ENCODE peak calls at places on chromosomes 2 and 18, in four cellular contexts. U is BE2C, Q is pancreas, T is IMR-90. H is an unnamed sample.

GRCh38 chr18:61602836-61603235 is 269.6 kb downstream of the CDH20 start:
- DNase-seq in U (no peak), Q (no peak), T (peak; percentile 60), H (peak; percentile 59)

GRCh38 chr18:70907673-70908072 is 618.8 kb downstream of the SOCS6 start:
- DNase-seq in U (peak; percentile 28), Q (no peak), T (no peak), H (no peak)

GRCh38 chr2:113105047-113105446 is 22.4 kb upstream of the IL1RN start:
- DNase-seq in U (no peak), Q (no peak), T (peak; percentile 46), H (peak; percentile 27)

GRCh38 chr2:241842620-241843211 is 16.0 kb downstream of the PDCD1 start:
- DNase-seq in U (peak; percentile 11), Q (no peak), T (no peak), H (no peak)

GRCh38 chr18:63098014-63098981 is 221.3 kb downstream of the BCL2 start:
- DNase-seq in U (no peak), Q (no peak), T (no peak), H (no peak)

GRCh38 chr2:237434916-237435315 is 21.0 kb upstream of the COL6A3 start:
- DNase-seq in U (no peak), Q (no peak), T (peak; percentile 75), H (peak; percentile 76)

GRCh38 chr2:236875906-236876505 is 209.7 kb upstream of the COPS8 start:
- DNase-seq in U (no peak), Q (no peak), T (no peak), H (no peak)

GRCh38 chr18:23412351-23412964 is 40.6 kb upstream of the RIOK3 start:
- DNase-seq in U (no peak), Q (no peak), T (no peak), H (no peak)

GRCh38 chr18:2985628-2986027 is 27.3 kb downstream of the LPIN2 start:
- DNase-seq in U (no peak), Q (no peak), T (peak; percentile 54), H (peak; percentile 40)

GRCh38 chr2:102120261-102121259 is 22.0 kb upstream of the IL1R1 start:
- DNase-seq in U (no peak), Q (no peak), T (no peak), H (no peak)

GRCh38 chr2:57141269-57141668 is 905.3 kb upstream of the VRK2 start:
- DNase-seq in U (no peak), Q (no peak), T (no peak), H (no peak)

GRCh38 chr2:241576293-241576654 is 17.7 kb downstream of the BOK start:
- DNase-seq in U (no peak), Q (no peak), T (no peak), H (no peak)

GRCh38 chr18:65852273-65852672 is 101.5 kb downstream of the CDH7 start:
- DNase-seq in U (no peak), Q (no peak), T (no peak), H (no peak)

GRCh38 chr2:18800240-18800971 is 211.0 kb upstream of the NT5C1B start:
- DNase-seq in U (no peak), Q (no peak), T (no peak), H (no peak)

GRCh38 chr2:144595279-144595678 is 75.4 kb upstream of the ZEB2 start:
- DNase-seq in U (no peak), Q (no peak), T (no peak), H (no peak)

GRCh38 chr18:79733996-79734770 is 54.6 kb downstream of the CTDP1 start:
- DNase-seq in U (no peak), Q (no peak), T (no peak), H (no peak)

GRCh38 chr2:69724540-69725159 is 17.3 kb upstream of the ANXA4 start:
- DNase-seq in U (peak; percentile 75), Q (peak; percentile 65), T (peak; percentile 74), H (peak; percentile 68)

GRCh38 chr2:115277366-115277765 is 834.9 kb downstream of the DPP10 start:
- DNase-seq in U (no peak), Q (no peak), T (no peak), H (no peak)

GRCh38 chr18:58863539-58864145 is 1.0 kb upstream of the ZNF532 start:
- DNase-seq in U (peak; percentile 60), Q (peak; percentile 25), T (peak; percentile 30), H (no peak)

DNA sequence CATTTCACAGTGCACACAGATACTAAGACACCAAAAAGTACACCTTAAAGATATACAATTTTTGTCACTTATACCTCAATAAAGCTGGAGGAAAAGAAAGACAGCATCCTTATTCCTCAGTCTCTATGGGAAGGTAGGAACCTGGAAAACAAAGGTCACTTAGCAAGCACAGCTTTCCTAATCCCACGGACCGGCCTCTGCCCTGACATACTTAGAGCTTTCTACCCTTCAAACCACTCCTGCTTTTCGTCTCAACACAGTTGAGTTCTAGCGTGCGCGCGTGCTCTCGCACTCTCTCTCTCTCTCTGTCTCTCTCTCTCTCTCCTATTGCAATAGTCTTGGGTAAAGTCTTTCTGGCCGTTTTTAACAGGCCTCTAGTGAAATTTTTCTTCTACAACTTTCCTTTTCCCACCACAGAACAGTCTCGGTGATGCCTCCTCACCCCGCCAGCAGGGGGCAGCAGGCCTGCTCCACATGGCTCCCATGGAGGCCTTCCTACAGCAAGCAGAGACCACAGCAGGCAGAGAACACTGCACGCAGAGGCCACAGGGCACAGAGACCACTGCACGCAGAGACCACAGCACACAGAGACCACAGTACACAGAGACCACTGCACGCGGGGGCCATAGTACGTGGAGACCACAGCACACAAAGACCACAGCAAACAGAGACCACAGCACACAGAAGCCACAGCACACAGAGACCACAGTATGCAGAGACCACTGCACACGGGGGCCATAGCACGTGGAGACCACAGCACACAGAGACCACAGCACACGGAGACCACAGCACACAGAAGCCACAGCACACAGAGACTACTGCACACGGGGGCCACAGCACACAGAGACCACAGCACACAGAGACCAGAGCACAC is 106.9 kb downstream of the FBXO15 start:
- DNase-seq in U (peak; percentile 58), Q (peak; percentile 37), T (peak; percentile 11), H (peak; percentile 18)
- H3K4me3 ChIP-seq in U (no peak overlapping the region), Q (no peak overlapping the region), T (no peak overlapping the region), H (no peak overlapping the region)

GRCh38 chr2:231640646-231641111 is 48.0 kb downstream of the TEX44 start:
- DNase-seq in U (no peak), Q (no peak), T (no peak), H (peak; percentile 52)
- TF ChIP-seq CTCF in U (no peak), Q (no peak), T (no peak), H (no peak)

GRCh38 chr2:119756837-119757236 is 2.9 kb upstream of the PTPN4 start:
- DNase-seq in U (no peak), Q (peak; percentile 62), T (peak; percentile 87), H (peak; percentile 65)

GRCh38 chr2:119760876-119761275 is 1.2 kb downstream of the PTPN4 start:
- DNase-seq in U (no peak), Q (no peak), T (peak; percentile 44), H (peak; percentile 41)

GRCh38 chr2:119760237-119760807 is 600 bp downstream of the PTPN4 start:
- DNase-seq in U (no peak), Q (peak; percentile 37), T (no peak), H (no peak)

GRCh38 chr2:119758881-119759450 is 756 bp upstream of the PTPN4 start:
- DNase-seq in U (no peak), Q (no peak), T (no peak), H (no peak)

DNA sequence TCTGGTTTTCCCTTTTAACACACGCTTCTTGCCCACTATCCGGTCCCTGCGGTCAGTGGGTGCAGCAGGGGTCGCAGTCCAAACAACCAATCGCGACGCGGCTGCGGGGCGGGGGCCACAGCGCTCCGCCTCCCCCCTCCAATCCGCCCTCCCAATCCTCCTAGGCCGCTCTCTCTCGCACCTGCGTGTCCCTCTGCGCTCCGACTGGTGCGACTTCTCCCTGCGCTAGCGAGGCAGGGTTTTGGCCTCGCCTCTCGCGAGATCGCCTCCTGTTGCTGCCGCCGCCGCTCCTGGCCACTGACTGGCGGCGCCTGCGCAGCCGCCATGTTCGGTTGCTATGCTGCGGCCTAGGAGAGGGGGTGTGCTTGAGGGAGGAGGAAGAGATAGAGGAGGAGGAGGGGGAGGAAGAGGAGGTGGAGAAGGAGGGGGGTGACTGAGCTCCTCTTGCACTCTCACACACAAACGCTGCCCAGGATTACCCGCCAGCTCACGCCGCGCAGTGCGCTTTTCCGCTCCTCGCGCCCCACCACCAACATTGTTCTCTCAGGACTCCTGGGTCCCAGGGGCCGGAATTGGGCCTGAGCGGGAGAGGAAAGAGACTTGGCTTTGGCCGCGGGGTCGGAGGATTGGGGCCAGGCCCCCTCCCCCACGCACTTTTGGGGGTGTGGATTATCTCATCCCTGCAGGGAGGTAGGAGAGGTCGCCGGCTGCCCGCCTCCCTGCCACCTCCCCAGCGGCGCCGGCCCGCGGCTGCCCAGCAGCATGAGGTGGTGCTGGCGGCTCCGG is at the start of gene PTPN4:
- DNase-seq in U (peak; percentile 93), Q (peak; percentile 97), T (peak; percentile 98), H (peak; percentile 99)
- H3K4me3 ChIP-seq in U (peak within 1 kb of the TSS; percentile 90), Q (peak within 1 kb of the TSS; percentile 71), T (peak within 1 kb of the TSS; percentile 80), H (peak within 1 kb of the TSS; percentile 79)

GRCh38 chr2:37052600-37053332 is 31.4 kb downstream of the HEATR5B start:
- DNase-seq in U (no peak), Q (no peak), T (no peak), H (no peak)
- TF ChIP-seq CTCF in U (no peak), Q (no peak), T (no peak), H (no peak)

DNA sequence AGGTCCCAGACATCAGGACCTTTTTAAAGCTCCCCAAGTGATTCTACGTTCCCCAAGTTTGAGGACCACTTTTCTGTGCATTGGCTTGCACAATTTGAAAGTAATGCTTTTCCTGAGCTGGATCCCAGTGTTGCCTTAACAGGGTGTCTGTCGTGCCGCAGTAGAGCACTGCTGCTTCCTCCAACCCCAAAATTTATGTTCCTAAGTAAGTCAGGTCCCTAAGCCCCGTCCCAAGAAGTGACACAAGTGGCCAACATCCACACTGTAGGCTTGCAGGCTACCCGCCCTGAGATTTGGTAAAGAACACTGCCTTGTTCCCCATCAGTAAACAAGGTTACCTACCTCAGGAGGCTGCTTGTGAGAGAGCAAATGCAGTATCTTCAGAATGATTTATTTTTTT is 2.0 kb downstream of the SFT2D3 start:
- DNase-seq in U (no peak), Q (no peak), T (no peak), H (no peak)
- H3K4me3 ChIP-seq in U (peak overlapping the region; percentile 63), Q (no peak overlapping the region), T (no peak overlapping the region), H (no peak overlapping the region)

GRCh38 chr2:179422037-179422643 is 157.5 kb upstream of the SESTD1 start:
- DNase-seq in U (peak; percentile 40), Q (peak; percentile 42), T (peak; percentile 77), H (peak; percentile 72)
- TF ChIP-seq CTCF in U (peak; percentile 63), Q (peak; percentile 66), T (peak; percentile 89), H (peak; percentile 94)

H was measured in AG10803.